ENCODE peak calls at places on chromosomes 1 and 21, in six cellular contexts. T, F, D, M, K and P are unnamed samples.

GRCh38 chr1:29120367-29120766 is 3.3 kb downstream of the TMEM200B start:
- DNase-seq in T (no peak), F (no peak), D (no peak), M (no peak), K (no peak), P (no peak)

GRCh38 chr1:201895120-201895665 is 6.5 kb downstream of the SHISA4 start:
- DNase-seq in T (no peak), F (no peak), D (no peak), M (no peak), K (no peak), P (no peak)

GRCh38 chr1:236998571-236998970 is 5.7 kb downstream of the MT1HL1 start:
- DNase-seq in T (peak; percentile 9), F (no peak), D (no peak), M (no peak), K (no peak), P (no peak)

GRCh38 chr1:156492013-156492590 is 8.5 kb downstream of the MEF2D start:
- DNase-seq in T (no peak), F (no peak), D (no peak), M (no peak), K (no peak), P (no peak)

GRCh38 chr1:59163268-59164092 is 133.4 kb upstream of the FGGY start:
- DNase-seq in T (no peak), F (no peak), D (peak; percentile 95), M (no peak), K (no peak), P (peak; percentile 63)

GRCh38 chr21:15692711-15693110 is 37.1 kb upstream of the USP25 start:
- DNase-seq in T (no peak), F (no peak), D (no peak), M (no peak), K (no peak), P (peak; percentile 55)

GRCh38 chr1:165828581-165829329 is 1.3 kb downstream of the UCK2 start:
- DNase-seq in T (peak; percentile 74), F (peak; percentile 62), D (peak; percentile 90), M (peak; percentile 84), K (peak; percentile 52), P (peak; percentile 89)

GRCh38 chr1:219329606-219330005 is 155.9 kb downstream of the LYPLAL1 start:
- DNase-seq in T (no peak), F (no peak), D (peak; percentile 91), M (no peak), K (no peak), P (peak; percentile 73)

GRCh38 chr1:109643385-109644230 is 12.3 kb upstream of the GSTM4 start:
- DNase-seq in T (peak; percentile 90), F (peak; percentile 93), D (peak; percentile 62), M (no peak), K (peak; percentile 84), P (peak; percentile 75)

GRCh38 chr1:234781241-234782056 is 171.5 kb upstream of the IRF2BP2 start:
- DNase-seq in T (no peak), F (no peak), D (no peak), M (no peak), K (no peak), P (no peak)

GRCh38 chr1:101284021-101284420 is 47.2 kb downstream of the S1PR1 start:
- DNase-seq in T (no peak), F (no peak), D (no peak), M (no peak), K (no peak), P (no peak)

GRCh38 chr1:13583964-13584791 is 546 bp downstream of the PDPN start:
- DNase-seq in T (peak; percentile 67), F (peak; percentile 77), D (peak; percentile 82), M (no peak), K (peak; percentile 77), P (peak; percentile 34)

GRCh38 chr1:167138703-167139102 is 44.8 kb downstream of the STYXL2 start:
- DNase-seq in T (no peak), F (no peak), D (no peak), M (no peak), K (no peak), P (no peak)

GRCh38 chr1:209911746-209912145 is 26.3 kb upstream of the SYT14 start:
- DNase-seq in T (no peak), F (no peak), D (no peak), M (no peak), K (no peak), P (no peak)

GRCh38 chr1:38119000-38119399 is 72.4 kb upstream of the POU3F1 start:
- DNase-seq in T (no peak), F (no peak), D (no peak), M (no peak), K (no peak), P (no peak)

GRCh38 chr1:88910401-88910800 is 19.0 kb upstream of the GTF2B start:
- DNase-seq in T (no peak), F (no peak), D (no peak), M (no peak), K (no peak), P (no peak)

GRCh38 chr1:169031566-169032224 is 74.8 kb upstream of the ATP1B1 start:
- DNase-seq in T (no peak), F (no peak), D (peak; percentile 21), M (peak; percentile 85), K (no peak), P (peak; percentile 79)

GRCh38 chr1:46510341-46510997 is 20.8 kb downstream of the DMBX1 start:
- DNase-seq in T (no peak), F (no peak), D (no peak), M (no peak), K (no peak), P (no peak)

GRCh38 chr1:92478393-92478792 is 8.3 kb downstream of the GFI1 start:
- DNase-seq in T (no peak), F (no peak), D (no peak), M (no peak), K (no peak), P (peak; percentile 38)

GRCh38 chr1:27033059-27033746 is 20.6 kb upstream of the TENT5B start:
- DNase-seq in T (no peak), F (peak; percentile 73), D (no peak), M (no peak), K (no peak), P (no peak)

GRCh38 chr1:229947968-229948367 is 119.1 kb upstream of the GALNT2 start:
- DNase-seq in T (no peak), F (no peak), D (peak; percentile 28), M (no peak), K (no peak), P (peak; percentile 2)

GRCh38 chr1:27588256-27589232 is 15.4 kb downstream of the AHDC1 start:
- DNase-seq in T (no peak), F (no peak), D (no peak), M (no peak), K (peak; percentile 67), P (peak; percentile 70)

GRCh38 chr1:5707566-5708178 is 284.6 kb downstream of the NPHP4 start:
- DNase-seq in T (no peak), F (no peak), D (no peak), M (no peak), K (no peak), P (no peak)

GRCh38 chr1:13512472-13512871 is 1.3 kb downstream of the LRRC38 start:
- DNase-seq in T (no peak), F (no peak), D (no peak), M (no peak), K (no peak), P (no peak)

GRCh38 chr1:93631626-93632365 is 49.8 kb downstream of the BCAR3 start:
- DNase-seq in T (peak; percentile 42), F (no peak), D (no peak), M (no peak), K (no peak), P (peak; percentile 58)

GRCh38 chr1:14067686-14068085 is 367.7 kb downstream of the PRDM2 start:
- DNase-seq in T (no peak), F (no peak), D (no peak), M (no peak), K (no peak), P (no peak)

GRCh38 chr1:168767885-168768584 is 39.0 kb upstream of the DPT start:
- DNase-seq in T (peak; percentile 91), F (no peak), D (peak; percentile 79), M (no peak), K (peak; percentile 35), P (peak; percentile 7)

GRCh38 chr1:119667176-119667575 is 19.1 kb upstream of the ZNF697 start:
- DNase-seq in T (no peak), F (no peak), D (no peak), M (no peak), K (no peak), P (no peak)

GRCh38 chr1:100009458-100009857 is 39.7 kb downstream of the SLC35A3 start:
- DNase-seq in T (no peak), F (no peak), D (peak; percentile 22), M (no peak), K (no peak), P (peak; percentile 40)

GRCh38 chr1:219798283-219799030 is 129.9 kb downstream of the SLC30A10 start:
- DNase-seq in T (no peak), F (no peak), D (peak; percentile 80), M (no peak), K (no peak), P (peak; percentile 76)

DNA sequence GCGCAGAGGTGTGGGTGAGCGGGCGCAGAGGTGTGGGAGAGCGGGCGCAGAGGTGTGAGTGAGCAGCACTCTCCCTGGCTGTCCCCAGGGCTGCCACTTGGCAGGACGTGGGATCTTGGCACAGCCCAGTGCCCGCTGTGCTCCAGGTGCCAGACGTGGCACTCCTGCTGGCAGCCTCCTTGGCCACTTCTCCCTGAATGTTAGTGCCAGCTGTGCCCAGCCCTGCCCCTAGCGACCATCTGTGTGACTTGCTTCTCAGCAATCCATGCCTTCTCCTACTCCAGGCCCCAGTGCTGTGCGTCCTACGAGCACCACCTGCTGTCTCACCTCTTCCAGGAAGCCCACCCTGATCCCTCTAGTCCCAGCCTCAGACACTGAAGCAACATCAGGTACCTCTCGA is 30.5 kb downstream of the KRTAP10-1 start:
- DNase-seq in T (no peak), F (peak; percentile 92), D (no peak), M (peak; percentile 94), K (no peak), P (no peak)
- TF ChIP-seq CTCF in T (no peak), F (peak; percentile 47), D (no peak), M (peak; percentile 89), K (no peak), P (no peak)

DNA sequence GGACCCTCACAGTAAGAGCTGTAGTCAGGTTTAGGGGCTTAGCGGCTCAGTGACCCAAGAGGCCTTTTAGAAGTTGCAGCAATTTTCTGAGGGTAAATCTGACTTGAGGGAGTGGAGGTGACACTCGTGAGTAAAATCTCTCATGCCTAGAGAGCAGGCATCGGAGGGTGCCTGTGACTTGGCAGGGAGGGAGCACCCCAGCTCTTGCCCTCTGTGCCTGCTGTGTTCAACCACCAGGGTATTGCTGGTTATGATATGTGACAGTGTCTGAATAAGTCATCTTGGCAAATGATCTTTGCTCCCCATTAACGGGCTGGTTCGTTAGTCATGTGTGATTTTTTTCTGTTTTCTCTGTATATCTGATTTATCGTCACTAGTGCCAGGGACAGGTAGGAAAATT is 5.9 kb downstream of the MAN1C1 start:
- DNase-seq in T (no peak), F (no peak), D (no peak), M (no peak), K (no peak), P (no peak)
- TF ChIP-seq CTCF in T (no peak), F (no peak), D (no peak), M (no peak), K (no peak), P (no peak)

GRCh38 chr1:20483833-20484525 is 2.0 kb downstream of the CAMK2N1 start:
- DNase-seq in T (peak; percentile 39), F (peak; percentile 48), D (peak; percentile 59), M (no peak), K (peak; percentile 52), P (no peak)
- TF ChIP-seq CTCF in T (peak; percentile 24), F (no peak), D (peak; percentile 17), M (peak; percentile 1), K (no peak), P (peak; percentile 18)

GRCh38 chr1:34549199-34549598 is 205.6 kb upstream of the GJB5 start:
- DNase-seq in T (peak; percentile 24), F (no peak), D (no peak), M (peak; percentile 7), K (no peak), P (no peak)

GRCh38 chr1:34547043-34547674 is 207.7 kb upstream of the GJB5 start:
- DNase-seq in T (peak; percentile 3), F (no peak), D (no peak), M (no peak), K (no peak), P (peak; percentile 2)
- TF ChIP-seq CTCF in T (no peak), F (peak; percentile 38), D (no peak), M (peak; percentile 28), K (no peak), P (no peak)